ENCODE peak calls at places on chromosomes 1 and 21, in four cellular contexts. One of them, this sample, is unnamed.

GRCh38 chr1:181387702-181388101 is 95.6 kb upstream of the CACNA1E start:
- DNase-seq in H1: no peak
- DNase-seq in GM12878: no peak
- DNase-seq in HepG2: no peak
- DNase-seq in this sample: no peak

GRCh38 chr1:115466433-115466832 is 128.4 kb upstream of the NGF start:
- DNase-seq in GM12878: no peak
- DNase-seq in HepG2: no peak
- DNase-seq in H1: no peak
- DNase-seq in this sample: no peak

GRCh38 chr1:150173161-150173585 is 23.5 kb downstream of the PLEKHO1 start:
- DNase-seq in GM12878: no peak
- DNase-seq in HepG2: peak
- DNase-seq in H1: no peak
- DNase-seq in this sample: no peak

GRCh38 chr1:91781371-91781825 is 104.6 kb downstream of the TGFBR3 start:
- DNase-seq in GM12878: no peak
- DNase-seq in HepG2: no peak
- DNase-seq in H1: no peak
- DNase-seq in this sample: no peak

GRCh38 chr21:38751379-38752050 is 54.2 kb upstream of the ETS2 start:
- DNase-seq in GM12878: no peak
- DNase-seq in HepG2: no peak
- DNase-seq in H1: no peak
- DNase-seq in this sample: no peak

GRCh38 chr1:232011961-232012360 is 385.4 kb downstream of the DISC1 start:
- DNase-seq in HepG2: no peak
- DNase-seq in GM12878: no peak
- DNase-seq in H1: no peak
- DNase-seq in this sample: no peak

GRCh38 chr1:241113557-241113956 is 243.4 kb downstream of the RGS7 start:
- DNase-seq in H1: no peak
- DNase-seq in GM12878: no peak
- DNase-seq in HepG2: no peak
- DNase-seq in this sample: no peak

GRCh38 chr1:184881941-184882648 is 92.2 kb downstream of the NIBAN1 start:
- DNase-seq in H1: no peak
- DNase-seq in HepG2: no peak
- DNase-seq in GM12878: no peak
- DNase-seq in this sample: no peak

GRCh38 chr21:41318218-41318617 is 1.6 kb downstream of the FAM3B start:
- DNase-seq in GM12878: no peak
- DNase-seq in H1: no peak
- DNase-seq in HepG2: no peak
- DNase-seq in this sample: no peak

GRCh38 chr21:36478207-36478701 is 1.7 kb downstream of the CLDN14 start:
- DNase-seq in H1: no peak
- DNase-seq in HepG2: no peak
- DNase-seq in GM12878: no peak
- DNase-seq in this sample: no peak

GRCh38 chr1:184437306-184437705 is 50.5 kb downstream of the C1orf21 start:
- DNase-seq in GM12878: no peak
- DNase-seq in HepG2: no peak
- DNase-seq in H1: no peak
- DNase-seq in this sample: no peak

GRCh38 chr1:168921514-168922106 is 184.9 kb upstream of the ATP1B1 start:
- DNase-seq in H1: no peak
- DNase-seq in HepG2: no peak
- DNase-seq in GM12878: peak
- DNase-seq in this sample: no peak

GRCh38 chr1:107739651-107740050 is 225.3 kb downstream of the VAV3 start:
- DNase-seq in GM12878: no peak
- DNase-seq in H1: no peak
- DNase-seq in HepG2: no peak
- DNase-seq in this sample: no peak

GRCh38 chr1:183515002-183515689 is 42.8 kb downstream of the SMG7 start:
- DNase-seq in HepG2: no peak
- DNase-seq in H1: no peak
- DNase-seq in GM12878: no peak
- DNase-seq in this sample: no peak

GRCh38 chr21:28391938-28392337 is 600.7 kb downstream of the LTN1 start:
- DNase-seq in GM12878: no peak
- DNase-seq in HepG2: no peak
- DNase-seq in H1: no peak
- DNase-seq in this sample: no peak

GRCh38 chr1:111541721-111542120 is 38.3 kb upstream of the ADORA3 start:
- DNase-seq in HepG2: peak
- DNase-seq in H1: no peak
- DNase-seq in GM12878: no peak
- DNase-seq in this sample: peak

GRCh38 chr1:57340361-57341192 is 83.3 kb downstream of the DAB1 start:
- DNase-seq in H1: no peak
- DNase-seq in HepG2: peak
- DNase-seq in GM12878: no peak
- DNase-seq in this sample: no peak

GRCh38 chr1:109312978-109313775 is 6.4 kb upstream of the MYBPHL start:
- DNase-seq in H1: no peak
- DNase-seq in GM12878: no peak
- DNase-seq in HepG2: no peak
- DNase-seq in this sample: no peak

GRCh38 chr1:211741799-211742198 is 66.4 kb upstream of the NEK2 start:
- DNase-seq in HepG2: no peak
- DNase-seq in H1: no peak
- DNase-seq in GM12878: no peak
- DNase-seq in this sample: no peak

GRCh38 chr1:84988588-84988987 is 8.3 kb downstream of the MCOLN2 start:
- DNase-seq in GM12878: no peak
- DNase-seq in H1: no peak
- DNase-seq in HepG2: no peak
- DNase-seq in this sample: no peak

GRCh38 chr1:199561334-199561733 is 466.2 kb upstream of the NR5A2 start:
- DNase-seq in HepG2: no peak
- DNase-seq in H1: no peak
- DNase-seq in GM12878: no peak
- DNase-seq in this sample: no peak

GRCh38 chr1:115423776-115424175 is 85.7 kb upstream of the NGF start:
- DNase-seq in H1: no peak
- DNase-seq in GM12878: no peak
- DNase-seq in HepG2: no peak
- DNase-seq in this sample: no peak

GRCh38 chr1:248810727-248811513 is 14.8 kb downstream of the SH3BP5L start:
- DNase-seq in GM12878: no peak
- DNase-seq in HepG2: no peak
- DNase-seq in H1: no peak
- DNase-seq in this sample: no peak

GRCh38 chr1:27399251-27399885 is 6.9 kb downstream of the GPR3 start:
- DNase-seq in HepG2: no peak
- DNase-seq in GM12878: no peak
- DNase-seq in H1: no peak
- DNase-seq in this sample: no peak

GRCh38 chr1:228096416-228097332 is 6.5 kb downstream of the C1orf35 start:
- DNase-seq in GM12878: no peak
- DNase-seq in H1: no peak
- DNase-seq in HepG2: no peak
- DNase-seq in this sample: no peak

GRCh38 chr1:183279835-183280234 is 93.8 kb downstream of the LAMC2 start:
- DNase-seq in GM12878: no peak
- DNase-seq in H1: no peak
- DNase-seq in HepG2: peak
- DNase-seq in this sample: no peak

GRCh38 chr1:82632164-82632563 is 831.4 kb downstream of the ADGRL2 start:
- DNase-seq in H1: no peak
- DNase-seq in GM12878: no peak
- DNase-seq in HepG2: no peak
- DNase-seq in this sample: no peak

GRCh38 chr1:172351347-172351746 is 69.1 kb upstream of the C1orf105 start:
- DNase-seq in H1: no peak
- DNase-seq in GM12878: no peak
- DNase-seq in HepG2: no peak
- DNase-seq in this sample: no peak

GRCh38 chr1:104765115-104765514 is 1015.4 kb downstream of the AMY1C start:
- DNase-seq in H1: no peak
- DNase-seq in HepG2: no peak
- DNase-seq in GM12878: peak
- DNase-seq in this sample: no peak

GRCh38 chr1:47506053-47506452 is 68.2 kb downstream of the FOXD2 start:
- DNase-seq in H1: no peak
- DNase-seq in GM12878: no peak
- DNase-seq in HepG2: no peak
- DNase-seq in this sample: no peak

GRCh38 chr1:14996133-14997050 is 157.2 kb upstream of the TMEM51 start:
- DNase-seq in GM12878: no peak
- DNase-seq in HepG2: peak
- DNase-seq in H1: no peak
- DNase-seq in this sample: no peak

GRCh38 chr1:105544475-105544874 is 1512.0 kb upstream of the PRMT6 start:
- DNase-seq in HepG2: no peak
- DNase-seq in H1: no peak
- DNase-seq in GM12878: no peak
- DNase-seq in this sample: no peak

GRCh38 chr1:229380514-229381160 is 37.8 kb upstream of the CCSAP start:
- DNase-seq in GM12878: no peak
- DNase-seq in HepG2: no peak
- DNase-seq in H1: no peak
- DNase-seq in this sample: no peak

GRCh38 chr21:35159881-35160280 is 110.8 kb upstream of the RUNX1 start:
- DNase-seq in H1: no peak
- DNase-seq in GM12878: no peak
- DNase-seq in HepG2: no peak
- DNase-seq in this sample: no peak

GRCh38 chr21:28737671-28738279 is 254.9 kb downstream of the LTN1 start:
- DNase-seq in HepG2: peak
- DNase-seq in GM12878: no peak
- DNase-seq in H1: no peak
- DNase-seq in this sample: no peak

GRCh38 chr1:248737457-248737856 is 18.1 kb downstream of the LYPD8 start:
- DNase-seq in GM12878: no peak
- DNase-seq in H1: no peak
- DNase-seq in HepG2: no peak
- DNase-seq in this sample: no peak

GRCh38 chr1:64755356-64755755 is 10.5 kb downstream of the RAVER2 start:
- DNase-seq in H1: no peak
- DNase-seq in GM12878: no peak
- DNase-seq in HepG2: no peak
- DNase-seq in this sample: no peak

GRCh38 chr1:100530901-100531487 is 6.9 kb upstream of the GPR88 start:
- DNase-seq in HepG2: no peak
- DNase-seq in GM12878: peak
- DNase-seq in H1: no peak
- DNase-seq in this sample: no peak
- TF ChIP-seq SUZ12 in HepG2: no peak
- TF ChIP-seq SUZ12 in GM12878: no peak
- TF ChIP-seq SUZ12 in H1: no peak
- TF ChIP-seq SUZ12 in this sample: no peak

DNA sequence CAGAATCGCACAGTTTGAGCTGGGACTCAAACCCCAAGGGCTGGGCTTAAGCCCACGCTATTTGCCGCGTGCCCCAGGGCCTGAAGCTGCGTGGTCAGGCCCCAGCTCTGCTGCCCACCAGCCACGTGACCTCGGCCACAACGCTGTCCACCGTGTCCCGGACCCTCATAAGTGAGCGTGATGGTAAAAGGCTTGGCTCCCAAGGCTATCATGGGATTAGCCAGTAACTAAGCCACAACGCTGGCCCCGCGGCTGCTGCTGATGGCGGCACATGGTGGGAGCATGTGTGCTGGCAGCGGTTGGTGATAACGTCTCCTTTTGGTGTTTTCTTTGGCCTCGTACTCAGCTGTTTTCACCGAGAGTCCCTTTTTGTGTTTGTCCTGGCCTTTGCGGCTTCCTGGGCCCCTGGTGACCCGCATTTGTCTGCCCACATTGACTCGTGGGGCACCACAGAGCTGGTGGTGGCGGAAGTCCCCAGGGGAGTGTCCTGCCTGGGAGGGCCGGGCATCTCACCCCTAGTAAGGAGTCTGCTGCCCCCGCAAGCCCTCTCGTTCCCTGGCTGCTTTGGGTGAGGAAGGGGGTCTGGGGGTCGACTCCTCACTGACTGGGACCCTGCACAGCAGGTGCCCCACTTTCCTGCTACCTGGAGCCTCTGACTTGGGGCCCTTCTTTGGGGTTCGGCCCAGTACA is 29.3 kb downstream of the PRKCZ start:
- DNase-seq in GM12878: no peak
- DNase-seq in HepG2: no peak
- DNase-seq in H1: no peak
- DNase-seq in this sample: no peak
- TF ChIP-seq ZNF274 in GM12878: no peak
- TF ChIP-seq ZNF274 in HepG2: no peak
- TF ChIP-seq ZNF274 in H1: no peak
- TF ChIP-seq ZNF274 in this sample: no peak

GRCh38 chr1:33261344-33261743 is 5.1 kb downstream of the ZNF362 start:
- DNase-seq in GM12878: no peak
- DNase-seq in H1: no peak
- DNase-seq in HepG2: no peak
- DNase-seq in this sample: no peak
- TF ChIP-seq YY1 in GM12878: no peak
- TF ChIP-seq YY1 in H1: no peak
- TF ChIP-seq YY1 in HepG2: no peak
- TF ChIP-seq YY1 in this sample: no peak

GRCh38 chr1:897176-897575 is 26.5 kb upstream of the SAMD11 start:
- DNase-seq in GM12878: no peak
- DNase-seq in H1: no peak
- DNase-seq in HepG2: no peak
- DNase-seq in this sample: no peak

GRCh38 chr1:902802-903201 is 20.9 kb upstream of the SAMD11 start:
- DNase-seq in H1: no peak
- DNase-seq in HepG2: no peak
- DNase-seq in GM12878: no peak
- DNase-seq in this sample: no peak

GRCh38 chr1:901108-901859 is 22.4 kb upstream of the SAMD11 start:
- DNase-seq in HepG2: no peak
- DNase-seq in GM12878: no peak
- DNase-seq in H1: no peak
- DNase-seq in this sample: no peak

GRCh38 chr1:902023-902422 is 21.7 kb upstream of the SAMD11 start:
- DNase-seq in HepG2: no peak
- DNase-seq in GM12878: no peak
- DNase-seq in H1: no peak
- DNase-seq in this sample: no peak

DNA sequence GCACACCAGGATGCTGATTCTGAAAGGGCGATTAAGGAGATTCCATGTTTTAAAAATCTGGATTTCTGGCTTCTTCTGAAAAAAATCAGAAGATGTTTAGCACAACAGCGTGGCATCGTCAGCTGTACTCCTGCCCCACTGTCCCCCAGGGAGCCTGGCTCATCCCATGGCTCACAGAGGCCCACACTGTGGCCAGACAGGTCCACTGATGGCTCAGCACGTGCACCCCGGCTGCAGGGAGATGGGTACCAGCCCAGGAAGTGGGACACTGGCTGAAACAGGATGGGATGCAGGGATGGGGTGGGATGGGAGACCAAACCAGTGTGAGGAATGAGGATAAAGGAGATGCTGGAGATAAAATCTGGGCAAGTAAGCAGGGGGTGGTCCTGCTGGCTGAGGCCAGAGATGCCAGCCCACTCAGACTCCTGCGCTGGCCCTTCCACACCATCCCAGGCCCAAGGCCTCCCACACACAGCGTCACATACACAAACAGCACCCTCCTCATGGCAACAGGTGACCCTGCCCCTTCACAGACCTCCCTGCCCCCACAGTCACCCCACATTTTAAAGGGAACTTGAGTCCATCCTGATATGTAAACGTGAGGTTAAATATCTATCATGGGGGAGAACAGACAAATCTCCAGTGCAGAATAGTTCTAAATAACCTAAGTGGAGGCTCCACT is 23.9 kb upstream of the SAMD11 start:
- DNase-seq in GM12878: no peak
- DNase-seq in H1: no peak
- DNase-seq in HepG2: no peak
- DNase-seq in this sample: no peak
- TF ChIP-seq SUZ12 in GM12878: no peak
- TF ChIP-seq SUZ12 in H1: no peak
- TF ChIP-seq SUZ12 in HepG2: no peak
- TF ChIP-seq SUZ12 in this sample: no peak